ENCODE peak calls at places on chromosomes 16 and 17, in six cellular contexts. X is mesenteric fat pad; E is stimulated activated CD4-positive, alpha-beta T cell treated with anti-CD3 and anti-CD28 coated beads, Interleukin-1b, Interleukin-23, amount 100 ng/mL, for 1 hour; S is germinal center; U is activated CD8-positive, alpha-beta T cell treated with anti-CD3 and anti-CD28 coated beads, Interleukin-2, amount 10 ng/mL, durations not matched to agents 7 days and 5 days; H is amygdala. N is an unnamed sample.

GRCh38 chr17:82772026-82772425 is 20.2 kb downstream of the TBCD start:
- DNase-seq in X (no peak), E (no peak), S (no peak), U (no peak), H (no peak), N (no peak)

GRCh38 chr17:18992454-18993130 is 12.0 kb downstream of the FAM83G start:
- DNase-seq in X (no peak), E (no peak), S (peak), U (peak), H (no peak), N (no peak)

GRCh38 chr17:44324571-44325275 is at the start of gene SLC25A39:
- DNase-seq in X (peak), E (peak), S (peak), U (peak), H (peak), N (no peak)

GRCh38 chr17:73474370-73474988 is 162.7 kb upstream of the CDC42EP4 start:
- DNase-seq in X (no peak), E (no peak), S (no peak), U (no peak), H (no peak), N (no peak)

GRCh38 chr17:13160281-13160680 is 142.5 kb upstream of the ELAC2 start:
- DNase-seq in X (no peak), E (no peak), S (no peak), U (no peak), H (no peak), N (no peak)

GRCh38 chr17:81563861-81564586 is 11.9 kb upstream of the FAAP100 start:
- DNase-seq in X (no peak), E (no peak), S (no peak), U (no peak), H (no peak), N (no peak)

GRCh38 chr17:15279011-15279477 is 13.9 kb upstream of the PMP22 start:
- DNase-seq in X (no peak), E (no peak), S (no peak), U (no peak), H (no peak), N (no peak)

GRCh38 chr17:12592941-12593340 is 72.7 kb upstream of the MYOCD start:
- DNase-seq in X (no peak), E (no peak), S (no peak), U (no peak), H (no peak), N (no peak)

GRCh38 chr17:58273453-58274104 is 7.2 kb downstream of the MPO start:
- DNase-seq in X (peak), E (no peak), S (no peak), U (no peak), H (no peak), N (peak)

GRCh38 chr17:80780381-80781187 is 211.1 kb upstream of the CHMP6 start:
- DNase-seq in X (peak), E (no peak), S (peak), U (peak), H (no peak), N (no peak)

GRCh38 chr16:49127103-49127502 is 154.5 kb downstream of the CBLN1 start:
- DNase-seq in X (no peak), E (no peak), S (no peak), U (no peak), H (no peak), N (no peak)

GRCh38 chr16:79713609-79714309 is 113.2 kb upstream of the MAF start:
- DNase-seq in X (no peak), E (no peak), S (no peak), U (no peak), H (no peak), N (no peak)

GRCh38 chr16:1066584-1067172 is 5.9 kb upstream of the SSTR5 start:
- DNase-seq in X (no peak), E (no peak), S (no peak), U (no peak), H (no peak), N (no peak)

GRCh38 chr17:50423553-50424159 is 2.4 kb upstream of the ACSF2 start:
- DNase-seq in X (no peak), E (no peak), S (no peak), U (no peak), H (no peak), N (no peak)

GRCh38 chr16:25060920-25061319 is 45.8 kb upstream of the ARHGAP17 start:
- DNase-seq in X (no peak), E (no peak), S (peak), U (peak), H (no peak), N (no peak)

GRCh38 chr17:40555296-40556190 is 9.7 kb downstream of the CCR7 start:
- DNase-seq in X (peak), E (no peak), S (no peak), U (peak), H (no peak), N (no peak)

GRCh38 chr16:57477531-57478202 is 8.6 kb downstream of the DOK4 start:
- DNase-seq in X (peak), E (no peak), S (no peak), U (no peak), H (no peak), N (no peak)

GRCh38 chr17:44221862-44222111 is 2.3 kb upstream of the UBTF start:
- DNase-seq in X (no peak), E (no peak), S (no peak), U (no peak), H (no peak), N (no peak)

GRCh38 chr17:49557204-49558024 is 18.3 kb upstream of the NXPH3 start:
- DNase-seq in X (peak), E (no peak), S (no peak), U (peak), H (no peak), N (no peak)